ENCODE peak calls at places on chromosome 5, in nine cellular contexts. M is A549, K is esophagus muscularis mucosa, G is sigmoid colon, Q is transverse colon, C is stomach, J is GM12878, Z is upper lobe of left lung, O is SK-N-SH. D is an unnamed sample. For H3K4me1, the result is how much of the 10 kb centered on the place peaks cover.

GRCh38 chr5:10913846-10914245 is 152.8 kb upstream of the DAP start:
- DNase-seq in Z (peak), J (no peak), O (no peak), C (no peak), G (no peak), M (peak), Q (no peak), K (peak), D (no peak)

GRCh38 chr5:126234563-126235195 is 188.5 kb upstream of the GRAMD2B start:
- DNase-seq in O (peak), J (no peak), G (no peak), Z (no peak), Q (peak), M (peak), C (no peak), K (no peak), D (no peak)

GRCh38 chr5:139852696-139853095 is 57.1 kb downstream of the PSD2 start:
- DNase-seq in K (no peak), M (no peak), J (no peak), C (no peak), O (no peak), Z (no peak), Q (no peak), G (peak), D (no peak)

GRCh38 chr5:180155331-180155881 is 53.6 kb downstream of the RASGEF1C start:
- DNase-seq in Z (peak), M (no peak), C (peak), G (peak), O (no peak), J (no peak), Q (peak), K (peak), D (peak)

GRCh38 chr5:175840050-175840841 is 31.1 kb upstream of the CPLX2 start:
- DNase-seq in M (peak), Q (no peak), C (no peak), O (no peak), K (no peak), Z (no peak), G (no peak), J (no peak), D (no peak)

GRCh38 chr5:134510970-134511795 is 14.3 kb upstream of the JADE2 start:
- DNase-seq in G (no peak), M (peak), J (no peak), Z (peak), O (no peak), C (no peak), Q (no peak), K (no peak), D (no peak)

GRCh38 chr5:151213803-151214613 is 9.9 kb downstream of the CCDC69 start:
- DNase-seq in Z (peak), K (no peak), Q (peak), C (peak), O (no peak), J (peak), M (no peak), G (peak), D (peak)

GRCh38 chr5:1294839-1295649 is at the start of gene TERT:
- DNase-seq in G (peak), M (peak), Q (peak), Z (no peak), K (no peak), C (peak), J (no peak), O (peak), D (peak)

GRCh38 chr5:133114166-133114932 is 62.5 kb downstream of the HSPA4 start:
- DNase-seq in J (no peak), Q (no peak), M (no peak), K (no peak), G (no peak), Z (no peak), O (peak), C (no peak), D (no peak)

GRCh38 chr5:117084052-117084451 is 509.4 kb upstream of the SEMA6A start:
- DNase-seq in Q (no peak), Z (no peak), M (no peak), O (no peak), C (no peak), K (no peak), G (no peak), J (no peak), D (no peak)

GRCh38 chr5:143693691-143694252 is 118.2 kb upstream of the HMHB1 start:
- DNase-seq in Q (no peak), J (peak), Z (no peak), M (no peak), C (no peak), O (no peak), G (no peak), K (no peak), D (no peak)

GRCh38 chr5:8188874-8189588 is 320.1 kb downstream of the MTRR start:
- DNase-seq in G (no peak), O (no peak), C (peak), Z (no peak), Q (peak), M (no peak), J (no peak), K (peak), D (no peak)

GRCh38 chr5:138506370-138507113 is 36.5 kb downstream of the ETF1 start:
- DNase-seq in G (no peak), J (no peak), M (no peak), K (no peak), Q (no peak), O (no peak), C (no peak), Z (no peak), D (no peak)

GRCh38 chr5:167777746-167778145 is 513.7 kb upstream of the WWC1 start:
- DNase-seq in K (no peak), Z (no peak), G (no peak), O (no peak), Q (no peak), M (no peak), J (no peak), C (no peak), D (no peak)

GRCh38 chr5:136192015-136192525 is 892 bp downstream of the SMIM32 start:
- DNase-seq in C (no peak), Q (no peak), M (no peak), K (no peak), G (peak), J (no peak), O (peak), Z (no peak), D (no peak)

GRCh38 chr5:131959906-131960305 is 14.4 kb upstream of the MEIKIN start:
- DNase-seq in Z (no peak), K (peak), M (no peak), G (no peak), Q (no peak), J (no peak), O (no peak), C (no peak), D (no peak)

GRCh38 chr5:169938439-169938838 is 41.9 kb downstream of the INSYN2B start:
- DNase-seq in M (no peak), Q (no peak), C (no peak), O (no peak), J (no peak), K (no peak), Z (no peak), G (no peak), D (no peak)

GRCh38 chr5:9151671-9152427 is 394.0 kb downstream of the SEMA5A start:
- DNase-seq in G (no peak), M (no peak), Q (no peak), O (no peak), K (no peak), J (no peak), Z (no peak), C (no peak), D (no peak)

GRCh38 chr5:69416180-69416579 is 1.3 kb downstream of the MARVELD2 start:
- DNase-seq in K (no peak), J (no peak), O (no peak), M (no peak), Z (no peak), G (no peak), C (no peak), Q (no peak), D (no peak)
- TF ChIP-seq EP300 in K (no peak), J (no peak), O (no peak), M (no peak), Z (no peak), G (no peak), C (no peak), Q (no peak), D (no peak)

GRCh38 chr5:83721878-83722779 is 1.5 kb upstream of the HAPLN1 start:
- DNase-seq in M (peak), O (peak), G (peak), Z (peak), Q (peak), J (no peak), K (no peak), C (peak), D (peak)
- H3K4me3 ChIP-seq in M (peak), O (peak), G (peak), Z (peak), Q (peak), J (no peak), K (peak), C (peak), D (peak)

DNA sequence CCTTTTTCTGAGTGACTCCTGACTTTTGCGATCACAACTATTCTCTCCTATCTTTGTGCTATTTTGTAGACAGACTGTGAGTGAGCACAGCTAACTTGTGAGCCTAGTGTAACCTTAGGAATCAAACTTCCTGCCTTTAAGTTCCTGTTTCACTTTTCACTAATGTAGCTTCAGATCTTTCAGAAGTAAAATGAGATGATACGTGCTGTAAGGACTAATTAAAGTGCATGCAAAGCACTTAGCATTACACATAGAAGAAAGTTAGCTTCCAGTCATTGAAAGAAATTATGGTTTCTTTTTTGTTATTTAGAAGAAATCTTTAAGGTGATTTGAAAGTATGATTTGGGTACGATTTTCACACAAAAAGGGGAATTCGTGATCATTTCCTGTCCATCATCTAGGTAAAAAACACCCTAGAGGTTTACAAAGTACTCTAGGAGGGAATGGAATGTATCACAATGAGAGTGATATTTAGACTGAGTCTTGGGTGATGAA is 122.7 kb downstream of the ST8SIA4 start:
- DNase-seq in G (no peak), M (no peak), O (no peak), Z (no peak), K (no peak), Q (no peak), J (peak), C (no peak), D (no peak)
- H3K4me1 ChIP-seq in G (under half), M (under half), O (under half), Z (under half), K (under half), Q (under half), J (under half), C (under half), D (under half)

GRCh38 chr5:84239509-84239908 is 145.2 kb downstream of the EDIL3 start:
- DNase-seq in G (no peak), K (no peak), Z (no peak), O (no peak), M (no peak), J (no peak), C (no peak), Q (no peak), D (no peak)

GRCh38 chr5:84248013-84248412 is 136.7 kb downstream of the EDIL3 start:
- DNase-seq in O (no peak), C (no peak), Q (no peak), K (no peak), G (no peak), J (no peak), Z (no peak), M (peak), D (no peak)

GRCh38 chr5:84237126-84237525 is 147.6 kb downstream of the EDIL3 start:
- DNase-seq in Q (no peak), O (no peak), Z (no peak), K (no peak), M (no peak), J (no peak), G (no peak), C (no peak), D (no peak)

GRCh38 chr5:84242286-84242685 is 142.4 kb downstream of the EDIL3 start:
- DNase-seq in Z (no peak), C (no peak), M (peak), Q (no peak), J (no peak), O (no peak), G (no peak), K (no peak), D (no peak)
- TF ChIP-seq EP300 in Z (no peak), C (no peak), M (no peak), Q (no peak), J (no peak), O (no peak), G (no peak), K (no peak), D (no peak)

D was measured in suprapubic skin.